ENCODE peak calls at places on chromosomes 7 and 10, in four cellular contexts. X is psoas muscle, T is A549, S is substantia nigra. Y is an unnamed sample.

GRCh38 chr10:102593074-102593803 is 51.0 kb upstream of the TRIM8 start:
- DNase-seq in X (no peak), S (no peak), T (no peak), Y (no peak)

GRCh38 chr7:16933296-16934248 is 51.8 kb upstream of the AGR3 start:
- DNase-seq in X (no peak), T (no peak), S (no peak), Y (no peak)

GRCh38 chr7:123494193-123494796 is 40.1 kb downstream of the IQUB start:
- DNase-seq in T (peak; percentile 40), S (no peak), X (no peak), Y (no peak)

GRCh38 chr7:64881461-64882287 is 21.4 kb upstream of the ZNF273 start:
- DNase-seq in X (no peak), S (no peak), T (no peak), Y (no peak)

GRCh38 chr10:119520283-119520682 is 22.2 kb downstream of the RGS10 start:
- DNase-seq in T (no peak), X (no peak), S (no peak), Y (no peak)

GRCh38 chr7:18498327-18498726 is 2.8 kb downstream of the HDAC9 start:
- DNase-seq in T (no peak), X (no peak), S (no peak), Y (no peak)

GRCh38 chr7:44801890-44802289 is 5.4 kb downstream of the PPIA start:
- DNase-seq in T (no peak), X (no peak), S (no peak), Y (no peak)

GRCh38 chr10:131997366-131998049 is 15.8 kb upstream of the BNIP3 start:
- DNase-seq in T (peak; percentile 66), X (peak; percentile 91), S (no peak), Y (no peak)

GRCh38 chr7:102287465-102288146 is 938 bp downstream of the SH2B2 start:
- DNase-seq in X (peak; percentile 78), T (peak; percentile 31), S (peak; percentile 8), Y (no peak)

GRCh38 chr7:73869011-73869785 is 8.2 kb downstream of the TMEM270 start:
- DNase-seq in S (no peak), T (no peak), X (no peak), Y (no peak)

GRCh38 chr10:100007239-100008141 is 2.3 kb downstream of the DNMBP start:
- DNase-seq in T (no peak), X (no peak), S (no peak), Y (no peak)

GRCh38 chr7:108660465-108660864 is 90.8 kb downstream of the DNAJB9 start:
- DNase-seq in T (no peak), X (no peak), S (no peak), Y (no peak)

GRCh38 chr7:121395494-121395960 is 581 bp downstream of the FAM3C start:
- DNase-seq in X (no peak), S (no peak), T (peak; percentile 9), Y (peak; percentile 21)

GRCh38 chr10:132397036-132397541 is at the start of gene PWWP2B:
- DNase-seq in T (no peak), X (peak; percentile 79), S (no peak), Y (peak; percentile 49)

GRCh38 chr10:36236931-36237330 is 594.8 kb upstream of the FZD8 start:
- DNase-seq in T (no peak), S (no peak), X (no peak), Y (no peak)

GRCh38 chr7:96285579-96285978 is 36.3 kb downstream of the SLC25A13 start:
- DNase-seq in S (no peak), T (no peak), X (no peak), Y (no peak)

GRCh38 chr7:1693991-1694524 is 24.0 kb downstream of the ELFN1 start:
- DNase-seq in T (peak; percentile 50), X (peak; percentile 39), S (peak; percentile 13), Y (no peak)

GRCh38 chr7:42077276-42078135 is 159.5 kb downstream of the GLI3 start:
- DNase-seq in T (no peak), X (no peak), S (no peak), Y (no peak)
- H3K27ac ChIP-seq in T (no peak overlapping the region), X (no peak overlapping the region), S (no peak overlapping the region), Y (no peak overlapping the region)

GRCh38 chr10:44935201-44935960 is 24.2 kb upstream of the RASSF4 start:
- DNase-seq in S (peak; percentile 68), X (peak; percentile 78), T (peak; percentile 23), Y (no peak)
- H3K27ac ChIP-seq in S (peak overlapping the region; percentile 87), X (peak overlapping the region; percentile 41), T (no peak overlapping the region), Y (no peak overlapping the region)

GRCh38 chr10:77788496-77789010 is 138.0 kb downstream of the DLG5 start:
- DNase-seq in T (no peak), X (no peak), S (no peak), Y (no peak)
- H3K27ac ChIP-seq in T (no peak overlapping the region), X (no peak overlapping the region), S (no peak overlapping the region), Y (no peak overlapping the region)

GRCh38 chr7:151796091-151796870 is 80.6 kb downstream of the PRKAG2 start:
- DNase-seq in S (no peak), X (peak; percentile 81), T (peak; percentile 57), Y (no peak)
- H3K27ac ChIP-seq in S (no peak overlapping the region), X (peak overlapping the region; percentile 57), T (peak overlapping the region; percentile 72), Y (no peak overlapping the region)

GRCh38 chr7:93055543-93056107 is 62.2 kb downstream of the SAMD9 start:
- DNase-seq in T (peak; percentile 36), X (no peak), S (no peak), Y (no peak)
- H3K27ac ChIP-seq in T (no peak overlapping the region), X (no peak overlapping the region), S (no peak overlapping the region), Y (no peak overlapping the region)

DNA sequence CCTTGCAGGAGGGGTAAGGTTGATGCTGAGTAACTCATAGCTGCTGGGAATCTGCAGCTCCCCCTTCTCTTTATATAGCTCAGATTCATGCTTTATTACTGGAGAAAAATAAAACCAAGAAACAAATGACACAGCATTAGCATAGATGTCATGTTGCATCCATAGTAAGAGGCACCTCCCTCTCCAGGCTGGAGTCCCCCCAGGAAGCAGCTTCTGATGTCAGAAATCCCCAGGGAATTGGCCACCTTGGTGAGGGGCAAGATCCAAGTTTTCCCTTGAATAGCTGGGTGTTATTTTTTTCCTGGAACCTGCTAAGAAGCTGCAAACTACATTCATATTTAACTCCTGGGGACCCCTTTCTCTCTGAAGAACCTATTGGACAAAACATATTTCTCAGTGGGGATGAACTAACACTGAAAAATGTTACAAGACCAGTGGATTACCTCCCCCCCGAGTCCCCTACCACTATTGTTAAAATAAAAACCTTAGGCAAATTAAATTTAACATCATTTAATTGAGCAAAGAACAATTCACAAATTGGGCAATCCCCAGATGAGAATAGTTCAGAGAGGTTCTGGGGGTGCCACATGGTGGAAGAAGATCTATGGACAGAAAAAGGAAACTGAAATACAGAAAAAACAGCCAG is 163.7 kb upstream of the NAMPT start:
- DNase-seq in T (peak; percentile 53), S (no peak), X (no peak), Y (no peak)
- H3K27ac ChIP-seq in T (peak overlapping the region; percentile 90), S (no peak overlapping the region), X (no peak overlapping the region), Y (no peak overlapping the region)

Y was measured in CD4-positive, alpha-beta T cell.